ENCODE peak calls at places on chromosomes 13 and 19, in five cellular contexts. G, Y, E, L and H are unnamed samples.

GRCh38 chr13:74202129-74202528 is 67.9 kb upstream of the KLF12 start:
- DNase-seq in G (no peak), Y (no peak), E (no peak), L (no peak), H (no peak)

GRCh38 chr19:34481861-34482379 is 362 bp downstream of the WTIP start:
- DNase-seq in G (peak; percentile 23), Y (peak; percentile 46), E (peak; percentile 56), L (no peak), H (no peak)

GRCh38 chr13:52832268-52832667 is 16.2 kb downstream of the PCDH8 start:
- DNase-seq in G (no peak), Y (no peak), E (no peak), L (no peak), H (no peak)

GRCh38 chr13:41974262-41974900 is 13.5 kb upstream of the VWA8 start:
- DNase-seq in G (no peak), Y (no peak), E (no peak), L (no peak), H (no peak)

GRCh38 chr19:47573076-47574026 is at the start of gene ZNF541:
- DNase-seq in G (peak; percentile 7), Y (peak; percentile 72), E (peak; percentile 36), L (peak; percentile 63), H (no peak)

GRCh38 chr13:52786747-52787146 is 47.1 kb upstream of the CNMD start:
- DNase-seq in G (no peak), Y (no peak), E (no peak), L (no peak), H (no peak)

GRCh38 chr19:11256189-11256588 is 6.1 kb downstream of the DOCK6 start:
- DNase-seq in G (no peak), Y (peak; percentile 68), E (no peak), L (no peak), H (peak; percentile 45)

GRCh38 chr13:47484564-47484963 is 516.5 kb downstream of the SUCLA2 start:
- DNase-seq in G (peak; percentile 40), Y (no peak), E (peak; percentile 86), L (no peak), H (no peak)

GRCh38 chr19:10093295-10094186 is 7.4 kb downstream of the SHFL start:
- DNase-seq in G (no peak), Y (no peak), E (peak; percentile 24), L (no peak), H (no peak)

GRCh38 chr13:36706755-36707154 is 32.9 kb downstream of the SERTM1 start:
- DNase-seq in G (no peak), Y (no peak), E (peak; percentile 68), L (no peak), H (no peak)

DNA sequence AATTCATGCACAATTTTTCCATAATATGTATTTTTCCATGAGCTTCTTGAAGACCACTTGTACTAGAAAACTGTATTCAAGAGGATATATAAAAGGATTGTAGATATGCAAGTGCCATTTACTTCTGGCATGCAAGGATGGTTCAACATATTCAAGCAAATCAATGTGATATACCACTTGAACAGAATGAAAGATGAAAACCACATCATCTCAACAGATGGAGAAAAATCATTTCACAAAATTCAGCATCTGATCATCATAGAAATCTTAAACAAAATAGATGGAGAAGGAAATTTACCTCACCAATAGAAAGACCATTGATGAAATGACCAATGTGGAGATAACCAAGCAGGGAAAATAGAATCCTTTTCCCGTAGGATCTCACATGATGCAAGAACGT is 5.1 kb upstream of the ZNF816 start:
- DNase-seq in G (no peak), Y (no peak), E (no peak), L (no peak), H (no peak)
- TF ChIP-seq CTCF in G (no peak), Y (no peak), E (no peak), L (no peak), H (no peak)

GRCh38 chr19:1221141-1221903 is 15.7 kb downstream of the STK11 start:
- DNase-seq in G (no peak), Y (peak; percentile 79), E (peak; percentile 65), L (no peak), H (peak; percentile 67)
- TF ChIP-seq CTCF in G (peak; percentile 64), Y (peak; percentile 81), E (peak; percentile 63), L (peak; percentile 55), H (peak; percentile 67)

GRCh38 chr13:38602261-38602660 is 84.6 kb upstream of the FREM2 start:
- DNase-seq in G (no peak), Y (no peak), E (peak; percentile 2), L (no peak), H (no peak)
- TF ChIP-seq CTCF in G (no peak), Y (no peak), E (no peak), L (no peak), H (no peak)

GRCh38 chr13:49604570-49604969 is 19.2 kb upstream of the RCBTB1 start:
- DNase-seq in G (no peak), Y (no peak), E (no peak), L (no peak), H (no peak)
- TF ChIP-seq CTCF in G (no peak), Y (no peak), E (no peak), L (no peak), H (no peak)

GRCh38 chr13:43405457-43405856 is 381.3 kb downstream of the ENOX1 start:
- DNase-seq in G (no peak), Y (no peak), E (peak; percentile 83), L (no peak), H (no peak)
- TF ChIP-seq CTCF in G (no peak), Y (no peak), E (no peak), L (no peak), H (no peak)

DNA sequence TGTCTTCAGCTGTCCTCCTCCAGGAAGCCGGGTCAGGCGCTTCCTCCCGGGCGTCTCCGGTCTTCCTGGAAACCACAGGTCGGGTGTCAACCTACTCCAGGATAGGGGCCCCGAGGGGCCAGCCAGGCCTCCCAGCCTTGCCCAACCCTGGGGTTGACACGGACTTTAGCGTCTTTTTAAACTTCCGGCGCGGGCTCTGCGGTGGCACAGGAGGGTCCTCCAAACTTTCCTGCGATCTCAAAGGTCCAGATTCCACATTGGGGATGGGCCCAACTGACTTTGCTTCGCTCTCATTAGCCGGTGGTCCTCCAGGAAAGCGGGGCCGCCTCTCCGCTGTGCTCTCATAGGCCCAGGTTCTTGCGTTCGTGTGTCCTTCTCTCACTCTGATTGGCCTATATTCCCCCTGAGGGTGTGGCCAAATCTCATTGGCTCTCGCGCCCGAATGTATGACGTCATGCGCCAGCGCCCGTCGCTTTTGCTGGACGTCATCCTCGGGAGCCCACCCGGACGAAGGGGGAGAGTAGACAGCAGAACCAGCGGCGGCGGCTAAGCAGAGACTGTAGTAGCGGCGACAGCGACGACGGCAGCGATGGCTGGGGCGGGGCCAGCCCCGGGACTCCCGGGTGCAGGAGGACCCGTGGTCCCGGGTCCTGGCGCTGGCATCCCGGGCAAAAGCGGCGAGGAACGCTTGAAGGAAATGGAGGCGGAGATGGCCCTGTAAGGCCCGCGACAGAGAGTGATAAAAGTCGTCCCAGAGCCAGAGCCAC is at the start of gene RBM42:
- DNase-seq in G (peak; percentile 97), Y (peak; percentile 94), E (peak; percentile 99), L (peak; percentile 94), H (peak; percentile 98)
- TF ChIP-seq CTCF in G (no peak), Y (no peak), E (no peak), L (no peak), H (no peak)

DNA sequence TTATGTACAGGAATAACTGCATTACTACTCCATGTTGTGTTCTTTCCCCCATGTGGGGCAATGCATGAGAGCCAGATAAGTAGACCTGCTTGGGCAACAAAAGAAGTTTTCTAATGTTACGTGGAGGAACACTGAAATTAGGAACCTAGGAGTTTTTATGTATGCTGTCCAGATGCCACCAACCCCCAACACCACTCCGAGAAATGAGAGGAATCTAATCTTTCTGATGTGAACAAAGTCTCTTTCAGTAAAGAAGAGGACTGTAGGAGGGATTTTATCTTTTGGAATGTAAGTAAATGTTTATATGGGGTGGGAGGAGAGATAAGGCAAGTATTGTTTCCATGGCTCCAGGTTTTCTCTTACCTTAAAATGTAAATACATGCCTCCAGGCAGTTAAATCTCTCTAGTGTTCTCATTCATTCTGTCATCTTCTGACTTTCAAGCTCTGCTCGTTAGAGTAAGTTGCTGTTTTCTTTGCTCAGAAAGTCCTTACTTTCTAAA is 820.6 kb downstream of the PCDH17 start:
- DNase-seq in G (no peak), Y (no peak), E (no peak), L (no peak), H (no peak)
- TF ChIP-seq CTCF in G (no peak), Y (no peak), E (no peak), L (no peak), H (no peak)

GRCh38 chr19:49347835-49348234 is 12.6 kb downstream of the CD37 start:
- DNase-seq in G (peak; percentile 32), Y (no peak), E (peak; percentile 86), L (no peak), H (no peak)
- TF ChIP-seq CTCF in G (peak; percentile 24), Y (no peak), E (peak; percentile 31), L (no peak), H (no peak)

GRCh38 chr13:62512194-62513141 is 1096.8 kb upstream of the PCDH20 start:
- DNase-seq in G (no peak), Y (no peak), E (peak; percentile 40), L (peak; percentile 48), H (peak; percentile 49)
- TF ChIP-seq CTCF in G (peak; percentile 67), Y (peak; percentile 27), E (peak; percentile 72), L (peak; percentile 39), H (peak; percentile 72)

DNA sequence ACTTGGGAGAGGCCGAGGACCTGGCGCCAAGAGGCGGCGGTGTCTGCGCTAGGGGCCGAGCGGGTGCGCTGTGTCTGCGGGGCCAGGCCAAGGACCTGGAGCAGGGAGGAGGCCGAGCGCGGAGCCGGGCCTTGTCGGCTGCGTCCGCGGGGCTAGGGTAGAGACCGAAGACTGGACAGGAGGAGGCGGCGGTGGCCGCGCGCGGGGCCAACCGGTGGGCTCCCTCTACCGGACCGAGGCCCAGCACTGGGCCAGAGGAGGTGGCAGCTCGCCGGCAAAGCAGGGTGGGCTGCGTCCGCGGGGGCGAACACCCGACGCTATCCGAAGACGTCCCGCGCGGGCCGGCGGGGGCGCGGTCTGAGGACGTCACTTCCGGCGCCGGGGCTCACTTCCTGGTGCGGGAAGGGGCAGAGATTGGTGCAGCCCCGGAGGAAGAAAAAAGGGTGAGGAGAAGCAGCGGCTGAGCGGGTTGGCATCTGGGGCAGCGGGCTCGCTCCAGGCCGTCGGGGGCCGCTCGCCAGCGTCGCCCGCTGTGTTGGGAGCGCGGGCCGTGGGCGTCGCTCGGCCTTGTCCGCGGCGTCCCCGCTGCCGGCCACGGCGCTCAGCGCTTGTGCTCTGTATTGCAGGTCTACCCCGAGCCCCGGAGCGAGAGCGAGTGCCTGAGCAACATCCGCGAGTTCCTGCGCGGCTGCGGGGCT is 38.3 kb downstream of the ARHGEF7 start:
- DNase-seq in G (peak; percentile 73), Y (peak; percentile 95), E (peak; percentile 86), L (peak; percentile 91), H (peak; percentile 96)
- TF ChIP-seq CTCF in G (peak; percentile 16), Y (peak; percentile 42), E (peak; percentile 3), L (no peak), H (no peak)